ENCODE peak calls at places on chromosome 10, in nine cellular contexts. A is mucosa of gallbladder; F is cardiac muscle cell; Z is lower lobe of right lung; P is HEK293T; M is DMS153; G is GM04504; S is CD8-positive, alpha-beta memory T cell; U is mesothelial cell of epicardium. T is an unnamed sample.

GRCh38 chr10:34526758-34527730 is 288.1 kb downstream of the PARD3 start:
- DNase-seq in G (peak), F (no peak), P (no peak), U (no peak), A (no peak), M (no peak), Z (no peak), S (no peak), T (no peak)

GRCh38 chr10:55203319-55203718 is 402.3 kb upstream of the PCDH15 start:
- DNase-seq in U (no peak), G (no peak), Z (no peak), A (no peak), M (no peak), P (no peak), S (no peak), F (no peak), T (no peak)

GRCh38 chr10:46524471-46525176 is 31.8 kb downstream of the GPRIN2 start:
- DNase-seq in P (no peak), A (no peak), U (no peak), S (no peak), G (no peak), F (no peak), M (no peak), Z (peak), T (no peak)

GRCh38 chr10:103835121-103836045 is 20.0 kb downstream of the SH3PXD2A start:
- DNase-seq in Z (peak), G (peak), S (no peak), F (no peak), M (no peak), U (no peak), P (no peak), A (peak), T (peak)

GRCh38 chr10:21649441-21649872 is 115.4 kb downstream of the MLLT10 start:
- DNase-seq in A (no peak), P (no peak), S (no peak), U (no peak), Z (no peak), F (no peak), G (no peak), M (no peak), T (no peak)

GRCh38 chr10:131645756-131646155 is 255.1 kb upstream of the PPP2R2D start:
- DNase-seq in M (peak), A (no peak), S (no peak), G (no peak), Z (no peak), P (no peak), F (no peak), U (no peak), T (no peak)

GRCh38 chr10:97081621-97082235 is 104.0 kb downstream of the SLIT1 start:
- DNase-seq in U (peak), G (peak), A (peak), Z (no peak), F (peak), P (peak), M (no peak), S (peak), T (peak)

GRCh38 chr10:78758176-78758575 is 310.6 kb upstream of the ZMIZ1 start:
- DNase-seq in A (no peak), U (no peak), M (no peak), S (no peak), Z (no peak), F (no peak), G (no peak), P (no peak), T (no peak)

GRCh38 chr10:31129261-31129660 is 97.6 kb upstream of the ZNF438 start:
- DNase-seq in Z (no peak), G (peak), F (no peak), M (no peak), S (no peak), P (no peak), A (peak), U (no peak), T (peak)

GRCh38 chr10:66586073-66586472 is 339.8 kb upstream of the LRRTM3 start:
- DNase-seq in P (peak), M (no peak), F (peak), Z (no peak), A (no peak), S (no peak), G (peak), U (no peak), T (peak)

GRCh38 chr10:70650104-70650503 is 22.2 kb upstream of the ADAMTS14 start:
- DNase-seq in F (no peak), S (no peak), Z (no peak), G (no peak), P (no peak), A (no peak), M (no peak), U (no peak), T (no peak)

GRCh38 chr10:76626406-76626805 is 1011.2 kb downstream of the KCNMA1 start:
- DNase-seq in G (no peak), F (peak), M (no peak), P (no peak), U (no peak), A (no peak), Z (no peak), S (no peak), T (peak)

GRCh38 chr10:58782876-58783859 is 270.5 kb downstream of the BICC1 start:
- DNase-seq in Z (no peak), U (no peak), A (peak), M (no peak), S (no peak), G (peak), F (peak), P (no peak), T (no peak)

GRCh38 chr10:124500767-124501166 is 39.1 kb downstream of the LHPP start:
- DNase-seq in Z (no peak), U (no peak), P (no peak), G (no peak), M (no peak), S (no peak), A (no peak), F (no peak), T (no peak)

GRCh38 chr10:47230482-47230881 is 69.5 kb upstream of the GDF10 start:
- DNase-seq in U (no peak), S (no peak), G (no peak), Z (no peak), P (no peak), F (no peak), A (no peak), M (no peak), T (no peak)

GRCh38 chr10:76388321-76388720 is 956.9 kb downstream of the LRMDA start:
- DNase-seq in P (no peak), M (no peak), G (no peak), S (no peak), A (no peak), F (no peak), Z (no peak), U (no peak), T (no peak)

GRCh38 chr10:44552716-44553115 is 167.8 kb upstream of the CXCL12 start:
- DNase-seq in P (no peak), G (no peak), S (no peak), M (no peak), U (no peak), Z (no peak), A (no peak), F (no peak), T (no peak)

GRCh38 chr10:99285846-99286245 is 43.3 kb upstream of the CNNM1 start:
- DNase-seq in F (no peak), P (no peak), M (no peak), S (no peak), U (no peak), Z (no peak), G (no peak), A (no peak), T (no peak)

GRCh38 chr10:98374176-98374969 is 40.6 kb downstream of the PYROXD2 start:
- DNase-seq in G (no peak), S (no peak), F (no peak), U (no peak), A (peak), Z (no peak), M (peak), P (no peak), T (no peak)

GRCh38 chr10:88236121-88236743 is 346.9 kb downstream of the RNLS start:
- DNase-seq in P (no peak), U (no peak), F (no peak), S (no peak), A (no peak), Z (no peak), G (no peak), M (no peak), T (no peak)

GRCh38 chr10:113426181-113426837 is 126.5 kb upstream of the HABP2 start:
- DNase-seq in M (no peak), G (no peak), F (no peak), P (no peak), A (no peak), Z (no peak), S (no peak), U (no peak), T (no peak)